ENCODE peak calls at places on chromosomes 1 and 21, in six cellular contexts. H is tibial artery; C is body of pancreas; A is activated CD4-positive, alpha-beta T cell treated with anti-CD3 and anti-CD28 coated beads for 1 hour; I is lower leg skin; W is AG09309. L is an unnamed sample.

GRCh38 chr1:61426254-61426653 is 298.7 kb downstream of the TM2D1 start:
- DNase-seq in H (no peak), C (no peak), A (no peak), I (no peak), W (no peak), L (no peak)

GRCh38 chr1:28933277-28933676 is 18.9 kb downstream of the EPB41 start:
- DNase-seq in H (no peak), C (no peak), A (no peak), I (no peak), W (no peak), L (no peak)

GRCh38 chr1:212089560-212090163 is 54.1 kb downstream of the DTL start:
- DNase-seq in H (no peak), C (no peak), A (no peak), I (no peak), W (no peak), L (no peak)

GRCh38 chr1:34403156-34403555 is 226.4 kb downstream of the C1orf94 start:
- DNase-seq in H (no peak), C (no peak), A (no peak), I (peak; percentile 40), W (no peak), L (no peak)

GRCh38 chr1:201495447-201496295 is 11.3 kb downstream of the CSRP1 start:
- DNase-seq in H (peak; percentile 97), C (peak; percentile 40), A (no peak), I (peak; percentile 92), W (no peak), L (no peak)

GRCh38 chr1:60897003-60897402 is 185.4 kb upstream of the NFIA start:
- DNase-seq in H (no peak), C (no peak), A (no peak), I (no peak), W (no peak), L (no peak)

GRCh38 chr1:2787163-2787911 is 14.2 kb downstream of the TTC34 start:
- DNase-seq in H (peak; percentile 51), C (peak; percentile 3), A (no peak), I (peak; percentile 71), W (no peak), L (no peak)

GRCh38 chr1:115275216-115275615 is 62.8 kb downstream of the NGF start:
- DNase-seq in H (no peak), C (no peak), A (no peak), I (no peak), W (no peak), L (no peak)

GRCh38 chr21:14121719-14122118 is 89.0 kb downstream of the LIPI start:
- DNase-seq in H (no peak), C (no peak), A (no peak), I (no peak), W (no peak), L (no peak)

GRCh38 chr1:162835157-162835899 is 25.6 kb downstream of the CCDC190 start:
- DNase-seq in H (no peak), C (no peak), A (no peak), I (no peak), W (no peak), L (no peak)

GRCh38 chr1:18581420-18581880 is 49.2 kb upstream of the PAX7 start:
- DNase-seq in H (no peak), C (peak; percentile 66), A (no peak), I (no peak), W (no peak), L (no peak)

GRCh38 chr1:89149976-89150375 is 24.1 kb upstream of the GBP2 start:
- DNase-seq in H (no peak), C (no peak), A (no peak), I (no peak), W (no peak), L (no peak)

GRCh38 chr1:225225681-225226080 is 202.2 kb downstream of the LBR start:
- DNase-seq in H (no peak), C (no peak), A (no peak), I (no peak), W (no peak), L (no peak)

GRCh38 chr1:23791434-23792047 is 596 bp downstream of the LYPLA2 start:
- DNase-seq in H (no peak), C (no peak), A (no peak), I (no peak), W (no peak), L (no peak)

GRCh38 chr21:45639206-45640000 is 4.1 kb upstream of the PCBP3 start:
- DNase-seq in H (no peak), C (no peak), A (no peak), I (no peak), W (no peak), L (no peak)

GRCh38 chr1:72221811-72222210 is 60.5 kb downstream of the NEGR1 start:
- DNase-seq in H (peak; percentile 32), C (no peak), A (no peak), I (no peak), W (no peak), L (no peak)

GRCh38 chr1:109782514-109782913 is 18.8 kb upstream of the EPS8L3 start:
- DNase-seq in H (peak; percentile 66), C (no peak), A (no peak), I (no peak), W (peak; percentile 56), L (no peak)

GRCh38 chr1:106049595-106049994 is 1006.9 kb upstream of the PRMT6 start:
- DNase-seq in H (no peak), C (no peak), A (no peak), I (no peak), W (no peak), L (no peak)

GRCh38 chr1:202143768-202144509 is 598 bp downstream of the ARL8A start:
- DNase-seq in H (no peak), C (peak; percentile 51), A (no peak), I (no peak), W (no peak), L (no peak)

GRCh38 chr1:107643766-107644165 is 321.2 kb downstream of the VAV3 start:
- DNase-seq in H (no peak), C (no peak), A (no peak), I (no peak), W (no peak), L (no peak)

GRCh38 chr1:40385437-40386310 is 12.1 kb downstream of the SMAP2 start:
- DNase-seq in H (no peak), C (no peak), A (no peak), I (no peak), W (no peak), L (no peak)

GRCh38 chr1:25065246-25066238 is 135.5 kb upstream of the RUNX3 start:
- DNase-seq in H (no peak), C (no peak), A (no peak), I (no peak), W (no peak), L (no peak)

GRCh38 chr1:65278344-65279091 is 30.8 kb upstream of the DNAJC6 start:
- DNase-seq in H (no peak), C (no peak), A (no peak), I (no peak), W (no peak), L (no peak)

GRCh38 chr1:205936846-205937707 is 6.2 kb downstream of the SLC26A9 start:
- DNase-seq in H (no peak), C (no peak), A (no peak), I (no peak), W (no peak), L (no peak)

GRCh38 chr1:191290441-191290840 is 812.8 kb upstream of the BRINP3 start:
- DNase-seq in H (no peak), C (no peak), A (no peak), I (no peak), W (no peak), L (no peak)

GRCh38 chr1:43908226-43908625 is 25.4 kb upstream of the ARTN start:
- DNase-seq in H (no peak), C (no peak), A (no peak), I (no peak), W (no peak), L (no peak)

GRCh38 chr1:111251570-111251969 is 24.1 kb downstream of the CHI3L2 start:
- DNase-seq in H (no peak), C (no peak), A (no peak), I (no peak), W (no peak), L (no peak)

GRCh38 chr21:29130234-29130993 is at the start of gene MAP3K7CL:
- DNase-seq in H (peak; percentile 82), C (peak; percentile 24), A (no peak), I (peak; percentile 89), W (peak; percentile 99), L (peak; percentile 52)

GRCh38 chr21:42493109-42494060 is 2.6 kb downstream of the RSPH1 start:
- DNase-seq in H (no peak), C (no peak), A (no peak), I (no peak), W (no peak), L (no peak)

GRCh38 chr1:110605901-110606783 is at the start of gene KCNA2:
- DNase-seq in H (peak; percentile 68), C (peak; percentile 72), A (no peak), I (peak; percentile 86), W (no peak), L (no peak)

GRCh38 chr1:151156515-151156819 is at the start of gene TNFAIP8L2:
- DNase-seq in H (no peak), C (no peak), A (peak; percentile 55), I (no peak), W (no peak), L (no peak)

GRCh38 chr1:32894019-32894600 is 7.1 kb downstream of the TMEM54 start:
- DNase-seq in H (peak; percentile 62), C (no peak), A (no peak), I (no peak), W (no peak), L (no peak)

GRCh38 chr1:220767312-220768126 is 19.2 kb upstream of the MTARC1 start:
- DNase-seq in H (no peak), C (peak; percentile 29), A (no peak), I (no peak), W (no peak), L (no peak)

GRCh38 chr1:117077267-117077666 is 17.1 kb downstream of the TTF2 start:
- DNase-seq in H (no peak), C (no peak), A (no peak), I (no peak), W (peak; percentile 81), L (no peak)

GRCh38 chr21:46084709-46085108 is 13.2 kb upstream of the COL6A2 start:
- DNase-seq in H (no peak), C (no peak), A (no peak), I (peak; percentile 90), W (no peak), L (no peak)